ENCODE peak calls at places on chromosomes 11 and 22, in nine cellular contexts. One of them, this sample, is unnamed.

GRCh38 chr11:69558519-69558941 is 77.1 kb downstream of the LINC01488 start:
- DNase-seq in activated effector memory CD4-positive, alpha-beta T cell treated with anti-CD3 and anti-CD28 coated beads, Interleukin-2, amount 50 U/mL, for 16 hours: peak
- DNase-seq in GM23248: no peak
- DNase-seq in lung: no peak
- DNase-seq in M059J: no peak
- DNase-seq in HFFc6: no peak
- DNase-seq in C1 segment of cervical spinal cord: no peak
- DNase-seq in NCI-H345: no peak
- DNase-seq in activated CD8-positive, alpha-beta T cell treated with anti-CD3 and anti-CD28 coated beads, Interleukin-2, amount 10 ng/mL, durations not matched to agents 7 days and 5 days: peak
- DNase-seq in this sample: no peak

GRCh38 chr11:61742391-61742790 is 10.0 kb upstream of the MYRF start:
- DNase-seq in C1 segment of cervical spinal cord: no peak
- DNase-seq in HFFc6: no peak
- DNase-seq in activated CD8-positive, alpha-beta T cell treated with anti-CD3 and anti-CD28 coated beads, Interleukin-2, amount 10 ng/mL, durations not matched to agents 7 days and 5 days: no peak
- DNase-seq in lung: peak
- DNase-seq in GM23248: no peak
- DNase-seq in M059J: no peak
- DNase-seq in activated effector memory CD4-positive, alpha-beta T cell treated with anti-CD3 and anti-CD28 coated beads, Interleukin-2, amount 50 U/mL, for 16 hours: no peak
- DNase-seq in NCI-H345: no peak
- DNase-seq in this sample: no peak

GRCh38 chr22:43159484-43160178 is 8.3 kb downstream of the TSPO start:
- DNase-seq in NCI-H345: peak
- DNase-seq in HFFc6: no peak
- DNase-seq in C1 segment of cervical spinal cord: no peak
- DNase-seq in M059J: no peak
- DNase-seq in GM23248: peak
- DNase-seq in lung: no peak
- DNase-seq in activated effector memory CD4-positive, alpha-beta T cell treated with anti-CD3 and anti-CD28 coated beads, Interleukin-2, amount 50 U/mL, for 16 hours: no peak
- DNase-seq in activated CD8-positive, alpha-beta T cell treated with anti-CD3 and anti-CD28 coated beads, Interleukin-2, amount 10 ng/mL, durations not matched to agents 7 days and 5 days: no peak
- DNase-seq in this sample: peak

GRCh38 chr11:64457416-64458010 is 98.6 kb downstream of the RPS6KA4 start:
- DNase-seq in activated CD8-positive, alpha-beta T cell treated with anti-CD3 and anti-CD28 coated beads, Interleukin-2, amount 10 ng/mL, durations not matched to agents 7 days and 5 days: no peak
- DNase-seq in activated effector memory CD4-positive, alpha-beta T cell treated with anti-CD3 and anti-CD28 coated beads, Interleukin-2, amount 50 U/mL, for 16 hours: peak
- DNase-seq in HFFc6: no peak
- DNase-seq in C1 segment of cervical spinal cord: no peak
- DNase-seq in NCI-H345: no peak
- DNase-seq in M059J: no peak
- DNase-seq in lung: no peak
- DNase-seq in GM23248: no peak
- DNase-seq in this sample: no peak

GRCh38 chr11:103624708-103625623 is 411.5 kb upstream of the DDI1 start:
- DNase-seq in activated effector memory CD4-positive, alpha-beta T cell treated with anti-CD3 and anti-CD28 coated beads, Interleukin-2, amount 50 U/mL, for 16 hours: no peak
- DNase-seq in lung: no peak
- DNase-seq in activated CD8-positive, alpha-beta T cell treated with anti-CD3 and anti-CD28 coated beads, Interleukin-2, amount 10 ng/mL, durations not matched to agents 7 days and 5 days: no peak
- DNase-seq in HFFc6: peak
- DNase-seq in GM23248: peak
- DNase-seq in NCI-H345: no peak
- DNase-seq in M059J: peak
- DNase-seq in C1 segment of cervical spinal cord: no peak
- DNase-seq in this sample: peak

GRCh38 chr22:19686946-19687345 is 27.4 kb upstream of the SEPTIN5 start:
- DNase-seq in HFFc6: no peak
- DNase-seq in C1 segment of cervical spinal cord: no peak
- DNase-seq in lung: no peak
- DNase-seq in M059J: no peak
- DNase-seq in activated effector memory CD4-positive, alpha-beta T cell treated with anti-CD3 and anti-CD28 coated beads, Interleukin-2, amount 50 U/mL, for 16 hours: no peak
- DNase-seq in NCI-H345: no peak
- DNase-seq in activated CD8-positive, alpha-beta T cell treated with anti-CD3 and anti-CD28 coated beads, Interleukin-2, amount 10 ng/mL, durations not matched to agents 7 days and 5 days: no peak
- DNase-seq in GM23248: no peak
- DNase-seq in this sample: no peak

GRCh38 chr11:9530901-9531625 is 42.4 kb upstream of the WEE1 start:
- DNase-seq in NCI-H345: no peak
- DNase-seq in lung: no peak
- DNase-seq in GM23248: no peak
- DNase-seq in C1 segment of cervical spinal cord: no peak
- DNase-seq in M059J: no peak
- DNase-seq in HFFc6: no peak
- DNase-seq in activated effector memory CD4-positive, alpha-beta T cell treated with anti-CD3 and anti-CD28 coated beads, Interleukin-2, amount 50 U/mL, for 16 hours: no peak
- DNase-seq in activated CD8-positive, alpha-beta T cell treated with anti-CD3 and anti-CD28 coated beads, Interleukin-2, amount 10 ng/mL, durations not matched to agents 7 days and 5 days: no peak
- DNase-seq in this sample: no peak

GRCh38 chr11:78586452-78587046 is 11.9 kb upstream of the NARS2 start:
- DNase-seq in lung: no peak
- DNase-seq in M059J: no peak
- DNase-seq in activated effector memory CD4-positive, alpha-beta T cell treated with anti-CD3 and anti-CD28 coated beads, Interleukin-2, amount 50 U/mL, for 16 hours: no peak
- DNase-seq in activated CD8-positive, alpha-beta T cell treated with anti-CD3 and anti-CD28 coated beads, Interleukin-2, amount 10 ng/mL, durations not matched to agents 7 days and 5 days: no peak
- DNase-seq in HFFc6: no peak
- DNase-seq in GM23248: peak
- DNase-seq in C1 segment of cervical spinal cord: no peak
- DNase-seq in NCI-H345: no peak
- DNase-seq in this sample: no peak

GRCh38 chr22:23119492-23120414 is 22.0 kb downstream of the RSPH14 start:
- DNase-seq in lung: no peak
- DNase-seq in C1 segment of cervical spinal cord: no peak
- DNase-seq in activated effector memory CD4-positive, alpha-beta T cell treated with anti-CD3 and anti-CD28 coated beads, Interleukin-2, amount 50 U/mL, for 16 hours: peak
- DNase-seq in M059J: no peak
- DNase-seq in activated CD8-positive, alpha-beta T cell treated with anti-CD3 and anti-CD28 coated beads, Interleukin-2, amount 10 ng/mL, durations not matched to agents 7 days and 5 days: peak
- DNase-seq in NCI-H345: no peak
- DNase-seq in HFFc6: no peak
- DNase-seq in GM23248: no peak
- DNase-seq in this sample: no peak

GRCh38 chr22:25898707-25899365 is 156.8 kb downstream of the MYO18B start:
- DNase-seq in HFFc6: no peak
- DNase-seq in lung: no peak
- DNase-seq in activated CD8-positive, alpha-beta T cell treated with anti-CD3 and anti-CD28 coated beads, Interleukin-2, amount 10 ng/mL, durations not matched to agents 7 days and 5 days: no peak
- DNase-seq in GM23248: no peak
- DNase-seq in C1 segment of cervical spinal cord: no peak
- DNase-seq in M059J: peak
- DNase-seq in NCI-H345: no peak
- DNase-seq in activated effector memory CD4-positive, alpha-beta T cell treated with anti-CD3 and anti-CD28 coated beads, Interleukin-2, amount 50 U/mL, for 16 hours: no peak
- DNase-seq in this sample: no peak

GRCh38 chr11:88102595-88102929 is 72.7 kb downstream of the RAB38 start:
- DNase-seq in M059J: no peak
- DNase-seq in activated effector memory CD4-positive, alpha-beta T cell treated with anti-CD3 and anti-CD28 coated beads, Interleukin-2, amount 50 U/mL, for 16 hours: no peak
- DNase-seq in NCI-H345: no peak
- DNase-seq in activated CD8-positive, alpha-beta T cell treated with anti-CD3 and anti-CD28 coated beads, Interleukin-2, amount 10 ng/mL, durations not matched to agents 7 days and 5 days: no peak
- DNase-seq in GM23248: peak
- DNase-seq in C1 segment of cervical spinal cord: no peak
- DNase-seq in HFFc6: no peak
- DNase-seq in lung: no peak
- DNase-seq in this sample: peak

GRCh38 chr11:116601734-116602636 is 170.8 kb downstream of the BUD13 start:
- DNase-seq in NCI-H345: no peak
- DNase-seq in M059J: peak
- DNase-seq in C1 segment of cervical spinal cord: no peak
- DNase-seq in activated CD8-positive, alpha-beta T cell treated with anti-CD3 and anti-CD28 coated beads, Interleukin-2, amount 10 ng/mL, durations not matched to agents 7 days and 5 days: no peak
- DNase-seq in GM23248: peak
- DNase-seq in activated effector memory CD4-positive, alpha-beta T cell treated with anti-CD3 and anti-CD28 coated beads, Interleukin-2, amount 50 U/mL, for 16 hours: peak
- DNase-seq in lung: no peak
- DNase-seq in HFFc6: no peak
- DNase-seq in this sample: no peak

GRCh38 chr11:8253566-8253965 is 10.1 kb downstream of the LMO1 start:
- DNase-seq in M059J: no peak
- DNase-seq in HFFc6: no peak
- DNase-seq in NCI-H345: no peak
- DNase-seq in lung: no peak
- DNase-seq in C1 segment of cervical spinal cord: no peak
- DNase-seq in activated CD8-positive, alpha-beta T cell treated with anti-CD3 and anti-CD28 coated beads, Interleukin-2, amount 10 ng/mL, durations not matched to agents 7 days and 5 days: no peak
- DNase-seq in activated effector memory CD4-positive, alpha-beta T cell treated with anti-CD3 and anti-CD28 coated beads, Interleukin-2, amount 50 U/mL, for 16 hours: peak
- DNase-seq in GM23248: no peak
- DNase-seq in this sample: no peak

GRCh38 chr22:44214764-44215163 is 34.0 kb downstream of the PARVG start:
- DNase-seq in HFFc6: no peak
- DNase-seq in C1 segment of cervical spinal cord: no peak
- DNase-seq in lung: peak
- DNase-seq in NCI-H345: no peak
- DNase-seq in activated effector memory CD4-positive, alpha-beta T cell treated with anti-CD3 and anti-CD28 coated beads, Interleukin-2, amount 50 U/mL, for 16 hours: no peak
- DNase-seq in GM23248: no peak
- DNase-seq in M059J: no peak
- DNase-seq in activated CD8-positive, alpha-beta T cell treated with anti-CD3 and anti-CD28 coated beads, Interleukin-2, amount 10 ng/mL, durations not matched to agents 7 days and 5 days: peak
- DNase-seq in this sample: no peak

GRCh38 chr11:1565904-1566247 is 6.2 kb downstream of the DUSP8 start:
- DNase-seq in NCI-H345: no peak
- DNase-seq in HFFc6: no peak
- DNase-seq in GM23248: no peak
- DNase-seq in M059J: no peak
- DNase-seq in lung: no peak
- DNase-seq in C1 segment of cervical spinal cord: no peak
- DNase-seq in activated effector memory CD4-positive, alpha-beta T cell treated with anti-CD3 and anti-CD28 coated beads, Interleukin-2, amount 50 U/mL, for 16 hours: no peak
- DNase-seq in activated CD8-positive, alpha-beta T cell treated with anti-CD3 and anti-CD28 coated beads, Interleukin-2, amount 10 ng/mL, durations not matched to agents 7 days and 5 days: no peak
- DNase-seq in this sample: no peak

GRCh38 chr22:47452184-47452583 is 689.7 kb downstream of the TBC1D22A start:
- DNase-seq in lung: no peak
- DNase-seq in activated CD8-positive, alpha-beta T cell treated with anti-CD3 and anti-CD28 coated beads, Interleukin-2, amount 10 ng/mL, durations not matched to agents 7 days and 5 days: peak
- DNase-seq in NCI-H345: no peak
- DNase-seq in GM23248: no peak
- DNase-seq in activated effector memory CD4-positive, alpha-beta T cell treated with anti-CD3 and anti-CD28 coated beads, Interleukin-2, amount 50 U/mL, for 16 hours: no peak
- DNase-seq in C1 segment of cervical spinal cord: no peak
- DNase-seq in HFFc6: no peak
- DNase-seq in M059J: peak
- DNase-seq in this sample: no peak